ENCODE peak calls at places on chromosomes 5 and 9, in five cellular contexts. One of them, this sample, is unnamed.
A peak's percentile ranks its signal among the peaks of the same experiment; 100 is the strongest.

GRCh38 chr9:14924821-14925220 is 14.6 kb upstream of the FREM1 start:
- DNase-seq in dorsolateral prefrontal cortex: no peak
- DNase-seq in brain microvascular endothelial cell: peak; percentile 25
- DNase-seq in thoracic aorta: no peak
- DNase-seq in right lobe of liver: no peak
- DNase-seq in this sample: no peak

GRCh38 chr9:76758476-76758875 is 5.8 kb upstream of the PCA3 start:
- DNase-seq in dorsolateral prefrontal cortex: no peak
- DNase-seq in brain microvascular endothelial cell: no peak
- DNase-seq in thoracic aorta: no peak
- DNase-seq in right lobe of liver: no peak
- DNase-seq in this sample: no peak

GRCh38 chr5:108093186-108093585 is 288.7 kb downstream of the FBXL17 start:
- DNase-seq in dorsolateral prefrontal cortex: no peak
- DNase-seq in brain microvascular endothelial cell: no peak
- DNase-seq in thoracic aorta: no peak
- DNase-seq in right lobe of liver: no peak
- DNase-seq in this sample: peak; percentile 31

GRCh38 chr9:77922587-77922986 is 109.0 kb downstream of the GNAQ start:
- DNase-seq in dorsolateral prefrontal cortex: no peak
- DNase-seq in brain microvascular endothelial cell: peak; percentile 57
- DNase-seq in thoracic aorta: no peak
- DNase-seq in right lobe of liver: no peak
- DNase-seq in this sample: no peak

GRCh38 chr5:161165998-161166660 is 314.1 kb upstream of the ATP10B start:
- DNase-seq in dorsolateral prefrontal cortex: no peak
- DNase-seq in brain microvascular endothelial cell: no peak
- DNase-seq in thoracic aorta: no peak
- DNase-seq in right lobe of liver: no peak
- DNase-seq in this sample: no peak

GRCh38 chr5:175383350-175383749 is 60.6 kb downstream of the DRD1 start:
- DNase-seq in dorsolateral prefrontal cortex: peak; percentile 41
- DNase-seq in brain microvascular endothelial cell: no peak
- DNase-seq in thoracic aorta: no peak
- DNase-seq in right lobe of liver: no peak
- DNase-seq in this sample: no peak

GRCh38 chr9:133128152-133128551 is 7.1 kb upstream of the RALGDS start:
- DNase-seq in dorsolateral prefrontal cortex: no peak
- DNase-seq in brain microvascular endothelial cell: no peak
- DNase-seq in thoracic aorta: no peak
- DNase-seq in right lobe of liver: no peak
- DNase-seq in this sample: no peak

GRCh38 chr5:6389946-6390530 is 11.7 kb upstream of the MED10 start:
- DNase-seq in dorsolateral prefrontal cortex: no peak
- DNase-seq in brain microvascular endothelial cell: no peak
- DNase-seq in thoracic aorta: no peak
- DNase-seq in right lobe of liver: no peak
- DNase-seq in this sample: no peak

GRCh38 chr5:145028626-145029025 is 806.5 kb downstream of the PRELID2 start:
- DNase-seq in dorsolateral prefrontal cortex: no peak
- DNase-seq in brain microvascular endothelial cell: no peak
- DNase-seq in thoracic aorta: no peak
- DNase-seq in right lobe of liver: no peak
- DNase-seq in this sample: no peak

GRCh38 chr5:80967500-80968181 is 7.5 kb downstream of the RASGRF2 start:
- DNase-seq in dorsolateral prefrontal cortex: no peak
- DNase-seq in brain microvascular endothelial cell: peak; percentile 76
- DNase-seq in thoracic aorta: no peak
- DNase-seq in right lobe of liver: peak; percentile 37
- DNase-seq in this sample: peak; percentile 94

GRCh38 chr5:36355513-36355912 is 53.8 kb upstream of the RANBP3L start:
- DNase-seq in dorsolateral prefrontal cortex: no peak
- DNase-seq in brain microvascular endothelial cell: no peak
- DNase-seq in thoracic aorta: no peak
- DNase-seq in right lobe of liver: no peak
- DNase-seq in this sample: no peak

GRCh38 chr5:36915653-36916052 is 39.1 kb downstream of the NIPBL start:
- DNase-seq in dorsolateral prefrontal cortex: no peak
- DNase-seq in brain microvascular endothelial cell: no peak
- DNase-seq in thoracic aorta: no peak
- DNase-seq in right lobe of liver: no peak
- DNase-seq in this sample: no peak

GRCh38 chr9:89278997-89279739 is 31.8 kb upstream of the CKS2 start:
- DNase-seq in dorsolateral prefrontal cortex: no peak
- DNase-seq in brain microvascular endothelial cell: peak; percentile 74
- DNase-seq in thoracic aorta: no peak
- DNase-seq in right lobe of liver: no peak
- DNase-seq in this sample: peak; percentile 55

GRCh38 chr5:109905906-109906305 is 216.2 kb downstream of the MAN2A1 start:
- DNase-seq in dorsolateral prefrontal cortex: no peak
- DNase-seq in brain microvascular endothelial cell: no peak
- DNase-seq in thoracic aorta: no peak
- DNase-seq in right lobe of liver: no peak
- DNase-seq in this sample: no peak

GRCh38 chr5:33120671-33121070 is 320.1 kb upstream of the TARS1 start:
- DNase-seq in dorsolateral prefrontal cortex: no peak
- DNase-seq in brain microvascular endothelial cell: peak; percentile 83
- DNase-seq in thoracic aorta: no peak
- DNase-seq in right lobe of liver: no peak
- DNase-seq in this sample: no peak

GRCh38 chr9:94869415-94869838 is 142.9 kb downstream of the AOPEP start:
- DNase-seq in dorsolateral prefrontal cortex: no peak
- DNase-seq in brain microvascular endothelial cell: peak; percentile 72
- DNase-seq in thoracic aorta: no peak
- DNase-seq in right lobe of liver: no peak
- DNase-seq in this sample: peak; percentile 56
- H3K27ac ChIP-seq in dorsolateral prefrontal cortex: no peak overlapping the region
- H3K27ac ChIP-seq in brain microvascular endothelial cell: peak overlapping the region; percentile 99
- H3K27ac ChIP-seq in thoracic aorta: peak overlapping the region; percentile 91
- H3K27ac ChIP-seq in right lobe of liver: peak overlapping the region; percentile 88
- H3K27ac ChIP-seq in this sample: no peak overlapping the region

DNA sequence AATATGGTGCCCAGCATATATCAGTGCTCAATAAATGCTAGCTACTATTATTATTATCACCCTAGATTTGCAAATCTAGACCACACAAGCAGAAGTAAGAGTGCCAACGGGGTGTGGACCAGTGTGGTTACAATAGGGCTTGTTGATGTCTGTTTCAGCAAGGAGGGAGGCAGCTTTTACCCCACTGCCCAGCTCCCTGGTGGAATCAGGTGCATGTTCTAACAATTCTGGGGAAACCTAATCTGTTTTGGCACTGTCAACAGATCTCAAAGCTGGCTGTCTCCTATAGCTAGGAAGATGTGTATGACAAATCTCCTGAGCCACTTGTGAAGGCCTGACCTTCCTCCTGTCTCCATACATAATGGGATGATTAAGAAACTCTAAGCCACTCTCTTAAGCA is 5.7 kb downstream of the TGFBI start:
- DNase-seq in dorsolateral prefrontal cortex: no peak
- DNase-seq in brain microvascular endothelial cell: no peak
- DNase-seq in thoracic aorta: no peak
- DNase-seq in right lobe of liver: no peak
- DNase-seq in this sample: no peak
- H3K27ac ChIP-seq in dorsolateral prefrontal cortex: no peak overlapping the region
- H3K27ac ChIP-seq in brain microvascular endothelial cell: no peak overlapping the region
- H3K27ac ChIP-seq in thoracic aorta: no peak overlapping the region
- H3K27ac ChIP-seq in right lobe of liver: no peak overlapping the region
- H3K27ac ChIP-seq in this sample: no peak overlapping the region

GRCh38 chr5:96873469-96873868 is 2.8 kb upstream of the ERAP2 start:
- DNase-seq in dorsolateral prefrontal cortex: no peak
- DNase-seq in brain microvascular endothelial cell: no peak
- DNase-seq in thoracic aorta: no peak
- DNase-seq in right lobe of liver: no peak
- DNase-seq in this sample: no peak

GRCh38 chr5:96876292-96876850 is at the start of gene ERAP2:
- DNase-seq in dorsolateral prefrontal cortex: no peak
- DNase-seq in brain microvascular endothelial cell: peak; percentile 36
- DNase-seq in thoracic aorta: no peak
- DNase-seq in right lobe of liver: no peak
- DNase-seq in this sample: peak; percentile 85

GRCh38 chr5:96880402-96881164 is 4.3 kb downstream of the ERAP2 start:
- DNase-seq in dorsolateral prefrontal cortex: no peak
- DNase-seq in brain microvascular endothelial cell: peak; percentile 81
- DNase-seq in thoracic aorta: no peak
- DNase-seq in right lobe of liver: no peak
- DNase-seq in this sample: peak; percentile 88

GRCh38 chr5:96871686-96872085 is 4.6 kb upstream of the ERAP2 start:
- DNase-seq in dorsolateral prefrontal cortex: no peak
- DNase-seq in brain microvascular endothelial cell: no peak
- DNase-seq in thoracic aorta: no peak
- DNase-seq in right lobe of liver: no peak
- DNase-seq in this sample: no peak

DNA sequence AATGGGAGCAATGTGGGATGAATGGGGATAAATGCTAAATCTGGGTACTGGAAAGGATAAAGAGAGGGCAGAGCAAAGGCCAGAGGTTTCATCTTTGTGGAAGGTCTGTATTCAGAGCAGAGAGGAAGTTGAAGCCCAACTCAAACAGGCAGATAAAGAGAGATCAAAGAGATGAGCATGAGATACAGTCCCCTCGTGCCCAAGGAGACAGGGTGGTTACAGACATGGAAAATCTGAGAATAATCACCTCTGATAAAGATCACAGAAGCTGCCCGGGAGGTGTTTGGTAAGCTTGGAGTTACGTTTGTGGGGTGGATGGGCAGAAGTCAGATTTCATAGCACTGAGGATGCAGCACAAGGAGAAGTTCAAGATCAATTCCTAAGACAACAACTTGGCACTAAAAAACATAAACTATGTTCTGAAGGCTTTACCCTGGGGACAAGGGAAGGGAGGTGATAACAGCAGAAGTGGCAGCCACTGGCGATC is 452 bp upstream of the ERAP2 start:
- DNase-seq in dorsolateral prefrontal cortex: no peak
- DNase-seq in brain microvascular endothelial cell: no peak
- DNase-seq in thoracic aorta: no peak
- DNase-seq in right lobe of liver: no peak
- DNase-seq in this sample: no peak
- H3K27ac ChIP-seq in dorsolateral prefrontal cortex: peak overlapping the region; percentile 67
- H3K27ac ChIP-seq in brain microvascular endothelial cell: peak overlapping the region; percentile 80
- H3K27ac ChIP-seq in thoracic aorta: peak overlapping the region; percentile 13
- H3K27ac ChIP-seq in right lobe of liver: peak overlapping the region; percentile 58
- H3K27ac ChIP-seq in this sample: peak overlapping the region; percentile 76

GRCh38 chr5:142277796-142278195 is 47.0 kb downstream of the SPRY4 start:
- DNase-seq in dorsolateral prefrontal cortex: no peak
- DNase-seq in brain microvascular endothelial cell: no peak
- DNase-seq in thoracic aorta: no peak
- DNase-seq in right lobe of liver: no peak
- DNase-seq in this sample: no peak

GRCh38 chr5:142283304-142283703 is 41.5 kb downstream of the SPRY4 start:
- DNase-seq in dorsolateral prefrontal cortex: no peak
- DNase-seq in brain microvascular endothelial cell: no peak
- DNase-seq in thoracic aorta: no peak
- DNase-seq in right lobe of liver: no peak
- DNase-seq in this sample: no peak

GRCh38 chr5:142280066-142281011 is 44.5 kb downstream of the SPRY4 start:
- DNase-seq in dorsolateral prefrontal cortex: no peak
- DNase-seq in brain microvascular endothelial cell: peak; percentile 99
- DNase-seq in thoracic aorta: peak; percentile 22
- DNase-seq in right lobe of liver: peak; percentile 33
- DNase-seq in this sample: peak; percentile 70

GRCh38 chr5:142281966-142282365 is 42.9 kb downstream of the SPRY4 start:
- DNase-seq in dorsolateral prefrontal cortex: no peak
- DNase-seq in brain microvascular endothelial cell: no peak
- DNase-seq in thoracic aorta: no peak
- DNase-seq in right lobe of liver: no peak
- DNase-seq in this sample: no peak

GRCh38 chr5:142281012-142281374 is 43.8 kb downstream of the SPRY4 start:
- DNase-seq in dorsolateral prefrontal cortex: no peak
- DNase-seq in brain microvascular endothelial cell: no peak
- DNase-seq in thoracic aorta: no peak
- DNase-seq in right lobe of liver: no peak
- DNase-seq in this sample: no peak
- H3K27ac ChIP-seq in dorsolateral prefrontal cortex: no peak overlapping the region
- H3K27ac ChIP-seq in brain microvascular endothelial cell: peak overlapping the region; percentile 82
- H3K27ac ChIP-seq in thoracic aorta: no peak overlapping the region
- H3K27ac ChIP-seq in right lobe of liver: peak overlapping the region; percentile 53
- H3K27ac ChIP-seq in this sample: peak overlapping the region; percentile 75

DNA sequence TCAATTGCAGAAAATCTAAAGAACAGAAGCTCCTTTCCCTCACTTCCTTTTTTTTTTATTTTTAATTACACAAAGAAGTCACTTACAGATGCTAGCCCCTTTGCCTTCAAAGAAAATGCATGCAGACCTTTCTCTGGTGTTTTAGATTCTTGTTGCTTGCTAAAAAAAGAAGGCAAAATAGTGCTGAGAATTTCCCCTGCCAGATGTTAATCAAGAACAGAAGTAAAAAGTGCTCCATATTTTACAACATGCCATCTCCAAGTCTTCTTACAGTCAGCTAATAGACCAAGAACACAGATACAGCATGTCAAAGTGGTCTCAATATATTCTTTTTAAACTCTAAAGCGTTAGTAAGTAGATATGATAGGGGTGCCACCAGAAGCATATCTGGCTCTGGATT is 142.8 kb upstream of the RGMB start:
- DNase-seq in dorsolateral prefrontal cortex: no peak
- DNase-seq in brain microvascular endothelial cell: no peak
- DNase-seq in thoracic aorta: no peak
- DNase-seq in right lobe of liver: no peak
- DNase-seq in this sample: no peak
- H3K27ac ChIP-seq in dorsolateral prefrontal cortex: no peak overlapping the region
- H3K27ac ChIP-seq in brain microvascular endothelial cell: no peak overlapping the region
- H3K27ac ChIP-seq in thoracic aorta: no peak overlapping the region
- H3K27ac ChIP-seq in right lobe of liver: no peak overlapping the region
- H3K27ac ChIP-seq in this sample: no peak overlapping the region

GRCh38 chr5:88890070-88890781 is 7.2 kb upstream of the MEF2C start:
- DNase-seq in dorsolateral prefrontal cortex: no peak
- DNase-seq in brain microvascular endothelial cell: no peak
- DNase-seq in thoracic aorta: no peak
- DNase-seq in right lobe of liver: no peak
- DNase-seq in this sample: no peak

GRCh38 chr5:88886756-88887741 is 4.1 kb upstream of the MEF2C start:
- DNase-seq in dorsolateral prefrontal cortex: no peak
- DNase-seq in brain microvascular endothelial cell: no peak
- DNase-seq in thoracic aorta: no peak
- DNase-seq in right lobe of liver: peak; percentile 35
- DNase-seq in this sample: no peak

GRCh38 chr5:88888291-88888690 is 5.3 kb upstream of the MEF2C start:
- DNase-seq in dorsolateral prefrontal cortex: no peak
- DNase-seq in brain microvascular endothelial cell: no peak
- DNase-seq in thoracic aorta: no peak
- DNase-seq in right lobe of liver: no peak
- DNase-seq in this sample: no peak

GRCh38 chr5:88888799-88889164 is 5.8 kb upstream of the MEF2C start:
- DNase-seq in dorsolateral prefrontal cortex: no peak
- DNase-seq in brain microvascular endothelial cell: no peak
- DNase-seq in thoracic aorta: no peak
- DNase-seq in right lobe of liver: no peak
- DNase-seq in this sample: peak; percentile 26

GRCh38 chr5:88889165-88890069 is 6.4 kb upstream of the MEF2C start:
- DNase-seq in dorsolateral prefrontal cortex: peak; percentile 43
- DNase-seq in brain microvascular endothelial cell: no peak
- DNase-seq in thoracic aorta: no peak
- DNase-seq in right lobe of liver: peak; percentile 65
- DNase-seq in this sample: peak; percentile 66
- H3K27ac ChIP-seq in dorsolateral prefrontal cortex: peak overlapping the region; percentile 85
- H3K27ac ChIP-seq in brain microvascular endothelial cell: peak overlapping the region; percentile 54
- H3K27ac ChIP-seq in thoracic aorta: peak overlapping the region; percentile 96
- H3K27ac ChIP-seq in right lobe of liver: peak overlapping the region; percentile 73
- H3K27ac ChIP-seq in this sample: peak overlapping the region; percentile 33

GRCh38 chr9:37436540-37436939 is 14.0 kb downstream of the GRHPR start:
- DNase-seq in dorsolateral prefrontal cortex: no peak
- DNase-seq in brain microvascular endothelial cell: no peak
- DNase-seq in thoracic aorta: no peak
- DNase-seq in right lobe of liver: no peak
- DNase-seq in this sample: no peak
- H3K27ac ChIP-seq in dorsolateral prefrontal cortex: peak overlapping the region; percentile 98
- H3K27ac ChIP-seq in brain microvascular endothelial cell: no peak overlapping the region
- H3K27ac ChIP-seq in thoracic aorta: no peak overlapping the region
- H3K27ac ChIP-seq in right lobe of liver: no peak overlapping the region
- H3K27ac ChIP-seq in this sample: no peak overlapping the region

This sample was measured in endothelial cell of umbilical vein.